ENCODE peak calls at places on chromosomes 11 and 22, in eight cellular contexts. S is activated CD8-positive, alpha-beta T cell treated with anti-CD3 and anti-CD28 coated beads for 36 hours; V is NCI-H526; H is nucleus accumbens; M is EH; E is NCI-H460; R is HFFc6; K is GM12865. Q is an unnamed sample.

GRCh38 chr11:134014502-134014901 is 54.4 kb upstream of the JAM3 start:
- DNase-seq in S (peak), V (peak), H (no peak), M (peak), E (no peak), R (peak), K (no peak), Q (no peak)

GRCh38 chr11:121567988-121568387 is 115.2 kb upstream of the SORL1-AS1 start:
- DNase-seq in S (no peak), V (no peak), H (no peak), M (no peak), E (no peak), R (no peak), K (no peak), Q (no peak)

GRCh38 chr11:77215106-77215505 is 86.4 kb downstream of the GDPD4 start:
- DNase-seq in S (no peak), V (no peak), H (no peak), M (no peak), E (no peak), R (no peak), K (no peak), Q (no peak)

GRCh38 chr11:77142091-77142975 is 14.3 kb downstream of the MYO7A start:
- DNase-seq in S (peak), V (no peak), H (no peak), M (no peak), E (no peak), R (no peak), K (peak), Q (no peak)

GRCh38 chr22:28029201-28029948 is 110.3 kb upstream of the PITPNB start:
- DNase-seq in S (no peak), V (peak), H (no peak), M (peak), E (no peak), R (no peak), K (no peak), Q (peak)

GRCh38 chr11:20087118-20087521 is 73.2 kb downstream of the DBX1 start:
- DNase-seq in S (no peak), V (no peak), H (no peak), M (peak), E (no peak), R (no peak), K (no peak), Q (no peak)

GRCh38 chr11:126034026-126034822 is 28.4 kb downstream of the CDON start:
- DNase-seq in S (no peak), V (no peak), H (no peak), M (no peak), E (no peak), R (no peak), K (no peak), Q (no peak)

GRCh38 chr11:65113361-65113756 is 1.7 kb downstream of the TM7SF2 start:
- DNase-seq in S (no peak), V (peak), H (no peak), M (no peak), E (no peak), R (no peak), K (no peak), Q (no peak)

GRCh38 chr11:35272391-35272821 is 133.4 kb downstream of the CD44 start:
- DNase-seq in S (peak), V (no peak), H (no peak), M (no peak), E (no peak), R (no peak), K (peak), Q (no peak)

GRCh38 chr11:126978155-126978554 is 22.4 kb downstream of the KIRREL3 start:
- DNase-seq in S (no peak), V (no peak), H (no peak), M (no peak), E (no peak), R (no peak), K (no peak), Q (peak)

GRCh38 chr11:61452825-61453224 is 22.9 kb downstream of the SDHAF2 start:
- DNase-seq in S (no peak), V (no peak), H (no peak), M (no peak), E (no peak), R (no peak), K (no peak), Q (no peak)

GRCh38 chr11:72792437-72793021 is 1.3 kb downstream of the STARD10 start:
- DNase-seq in S (no peak), V (no peak), H (no peak), M (no peak), E (no peak), R (no peak), K (no peak), Q (no peak)

GRCh38 chr11:94623120-94623735 is 56.1 kb downstream of the PIWIL4 start:
- DNase-seq in S (peak), V (peak), H (no peak), M (peak), E (peak), R (peak), K (peak), Q (peak)

GRCh38 chr22:30582788-30583575 is 8.5 kb upstream of the GAL3ST1 start:
- DNase-seq in S (no peak), V (no peak), H (peak), M (no peak), E (no peak), R (no peak), K (no peak), Q (no peak)

GRCh38 chr11:105582497-105582896 is 27.4 kb upstream of the GRIA4 start:
- DNase-seq in S (no peak), V (no peak), H (no peak), M (peak), E (no peak), R (no peak), K (no peak), Q (peak)

GRCh38 chr11:64059339-64060176 is 23.8 kb downstream of the FLRT1 start:
- DNase-seq in S (no peak), V (no peak), H (no peak), M (no peak), E (no peak), R (no peak), K (no peak), Q (no peak)

GRCh38 chr11:126363706-126364245 is 8.3 kb downstream of the ST3GAL4 start:
- DNase-seq in S (no peak), V (no peak), H (peak), M (no peak), E (no peak), R (no peak), K (no peak), Q (no peak)

GRCh38 chr11:47375546-47376085 is 2.7 kb downstream of the SPI1 start:
- DNase-seq in S (no peak), V (no peak), H (no peak), M (no peak), E (no peak), R (no peak), K (no peak), Q (no peak)

GRCh38 chr11:120924109-120924508 is 99.8 kb upstream of the TBCEL start:
- DNase-seq in S (no peak), V (no peak), H (no peak), M (no peak), E (no peak), R (no peak), K (peak), Q (no peak)